ENCODE peak calls at places on chromosomes 6 and 20, in four cellular contexts. D is foreskin fibroblast, M is left ventricle myocardium inferior, N is endothelial cell. H is an unnamed sample.

GRCh38 chr20:63979549-63980316 is at the start of gene SAMD10:
- DNase-seq in D (no peak), M (no peak), N (peak), H (peak)

GRCh38 chr20:7650481-7650880 is 289.8 kb downstream of the HAO1 start:
- DNase-seq in D (peak), M (no peak), N (no peak), H (no peak)

GRCh38 chr6:169589699-169590257 is 112.1 kb downstream of the WDR27 start:
- DNase-seq in D (peak), M (no peak), N (no peak), H (no peak)

GRCh38 chr6:12548526-12548925 is 168.0 kb upstream of the PHACTR1 start:
- DNase-seq in D (peak), M (no peak), N (no peak), H (no peak)

GRCh38 chr6:106910999-106911949 is 63.3 kb downstream of the CD24 start:
- DNase-seq in D (no peak), M (no peak), N (peak), H (no peak)

GRCh38 chr20:44743080-44743701 is 2.5 kb upstream of the KCNK15 start:
- DNase-seq in D (no peak), M (no peak), N (no peak), H (no peak)

GRCh38 chr20:24764825-24765224 is 184.2 kb upstream of the CST7 start:
- DNase-seq in D (no peak), M (no peak), N (no peak), H (no peak)

GRCh38 chr6:45421700-45422540 is 44.2 kb upstream of the SUPT3H start:
- DNase-seq in D (peak), M (peak), N (peak), H (peak)

GRCh38 chr6:6685249-6685667 is 96.7 kb downstream of the LY86 start:
- DNase-seq in D (no peak), M (no peak), N (no peak), H (no peak)

GRCh38 chr20:43563429-43563828 is 4.6 kb downstream of the SGK2 start:
- DNase-seq in D (no peak), M (no peak), N (no peak), H (no peak)

GRCh38 chr20:41137412-41138216 is at the start of gene PLCG1:
- DNase-seq in D (peak), M (peak), N (peak), H (peak)

GRCh38 chr6:142592876-142593275 is 291.1 kb downstream of the ADGRG6 start:
- DNase-seq in D (no peak), M (no peak), N (no peak), H (no peak)

GRCh38 chr20:54323227-54323734 is 115.4 kb downstream of the PFDN4 start:
- DNase-seq in D (no peak), M (no peak), N (no peak), H (no peak)

GRCh38 chr20:48380661-48381060 is 447.1 kb downstream of the PREX1 start:
- DNase-seq in D (no peak), M (no peak), N (no peak), H (no peak)

GRCh38 chr6:4879724-4880372 is 103.6 kb downstream of the CDYL start:
- DNase-seq in D (no peak), M (no peak), N (no peak), H (no peak)

GRCh38 chr6:50654155-50654554 is 59.2 kb upstream of the TFAP2D start:
- DNase-seq in D (no peak), M (no peak), N (no peak), H (no peak)

GRCh38 chr20:47727170-47727880 is 58.0 kb downstream of the SULF2 start:
- DNase-seq in D (no peak), M (peak), N (no peak), H (no peak)

GRCh38 chr6:164753517-164753916 is 555.9 kb downstream of the C6orf118 start:
- DNase-seq in D (no peak), M (no peak), N (no peak), H (no peak)

GRCh38 chr20:3997446-3997845 is 17.9 kb downstream of the RNF24 start:
- DNase-seq in D (no peak), M (no peak), N (no peak), H (no peak)

GRCh38 chr6:29624520-29624961 is 8.4 kb downstream of the GABBR1 start:
- DNase-seq in D (no peak), M (no peak), N (no peak), H (no peak)

GRCh38 chr6:111651185-111652034 is 45.7 kb upstream of the TRAF3IP2 start:
- DNase-seq in D (no peak), M (no peak), N (no peak), H (no peak)

GRCh38 chr20:15865553-15865952 is 707.7 kb downstream of the KIF16B start:
- DNase-seq in D (no peak), M (no peak), N (no peak), H (no peak)

GRCh38 chr6:163719028-163719742 is 304.7 kb downstream of the QKI start:
- DNase-seq in D (no peak), M (no peak), N (no peak), H (peak)

GRCh38 chr6:77462359-77463307 is 658 bp downstream of the HTR1B start:
- DNase-seq in D (peak), M (no peak), N (peak), H (peak)
- TF ChIP-seq CTCF in D (peak), M (peak), N (peak), H (peak)

DNA sequence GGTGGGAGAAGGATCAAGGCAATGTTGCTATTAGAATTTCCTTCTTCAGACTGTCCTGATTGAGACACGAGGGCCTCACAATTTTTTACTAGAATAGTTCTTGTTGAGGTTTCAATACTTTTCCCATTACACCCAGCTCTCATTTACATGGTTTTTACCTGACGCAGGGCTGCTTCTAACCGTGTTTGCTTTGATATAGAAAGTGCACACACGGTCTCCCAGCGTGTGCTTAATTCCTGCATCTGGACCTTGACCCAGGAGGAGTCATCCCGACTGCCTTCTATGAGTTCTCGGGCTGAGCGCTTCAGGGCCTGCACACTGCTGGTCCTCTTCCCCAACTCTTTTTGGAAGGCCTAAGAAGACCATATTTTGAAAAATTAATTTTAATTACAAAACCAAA is 160.2 kb downstream of the DST start:
- DNase-seq in D (no peak), M (no peak), N (no peak), H (no peak)
- TF ChIP-seq CTCF in D (no peak), M (no peak), N (no peak), H (no peak)

GRCh38 chr20:23358923-23359572 is 2.9 kb upstream of the GZF1 start:
- DNase-seq in D (no peak), M (no peak), N (no peak), H (no peak)
- TF ChIP-seq CTCF in D (no peak), M (no peak), N (no peak), H (no peak)

DNA sequence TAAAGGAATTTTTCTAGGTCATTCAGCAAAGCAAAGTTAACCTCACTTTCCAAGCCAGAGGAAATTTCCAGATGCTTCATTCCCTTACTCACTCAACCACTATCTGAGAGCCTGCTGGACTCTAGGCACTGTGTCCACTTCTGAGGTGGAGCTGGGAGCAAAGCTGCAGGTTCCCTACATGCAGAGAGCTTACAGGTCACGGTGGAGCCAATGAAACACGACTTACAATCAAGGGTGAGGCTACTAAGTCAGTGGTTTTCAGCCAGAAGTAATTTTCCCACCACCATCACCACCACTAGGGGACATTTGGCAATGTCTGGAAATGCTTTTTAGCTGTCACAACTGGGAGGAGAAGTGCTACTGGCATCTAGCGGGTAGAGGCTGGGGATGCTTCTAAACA is 34.5 kb upstream of the TSHZ2 start:
- DNase-seq in D (no peak), M (no peak), N (no peak), H (no peak)
- TF ChIP-seq CTCF in D (no peak), M (no peak), N (no peak), H (no peak)

GRCh38 chr6:100370265-100370664 is 94.5 kb downstream of the SIM1 start:
- DNase-seq in D (no peak), M (no peak), N (no peak), H (no peak)
- TF ChIP-seq CTCF in D (peak), M (no peak), N (peak), H (no peak)

DNA sequence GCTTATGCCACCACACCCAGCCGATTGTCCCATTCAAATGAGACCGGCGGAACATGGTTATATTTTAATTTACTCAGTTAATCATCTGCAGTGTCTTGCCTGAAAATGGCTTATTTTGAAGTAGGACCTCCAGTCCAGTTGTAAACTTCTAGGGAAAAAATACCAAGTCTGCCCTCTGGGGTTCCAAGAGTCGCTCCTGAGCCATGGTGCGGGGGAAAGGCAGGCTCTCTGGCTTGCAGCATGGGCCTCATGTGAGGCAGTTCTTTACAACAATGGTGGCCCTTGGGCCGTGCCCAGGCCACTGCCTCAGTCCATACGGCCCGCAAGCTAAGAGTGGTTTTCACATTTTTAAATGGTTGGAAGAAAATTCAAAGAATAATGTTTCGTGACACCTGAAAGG is 62.7 kb upstream of the XRN2 start:
- DNase-seq in D (no peak), M (no peak), N (no peak), H (no peak)
- TF ChIP-seq CTCF in D (no peak), M (no peak), N (peak), H (no peak)

H was measured in glutamatergic neuron.